ENCODE peak calls at places on chromosomes 11 and 22, in eight cellular contexts. One of them, this sample, is unnamed.

GRCh38 chr11:111727431-111727830 is 38.8 kb downstream of the PPP2R1B start:
- DNase-seq in IMR-90: no peak
- DNase-seq in GM23248: no peak
- DNase-seq in neural progenitor cell: no peak
- DNase-seq in A549: no peak
- DNase-seq in tibial nerve: no peak
- DNase-seq in HL-60: no peak
- DNase-seq in pancreas: no peak
- DNase-seq in this sample: no peak

GRCh38 chr11:120527111-120527748 is 15.7 kb downstream of the GRIK4 start:
- DNase-seq in GM23248: peak
- DNase-seq in HL-60: no peak
- DNase-seq in IMR-90: peak
- DNase-seq in A549: no peak
- DNase-seq in tibial nerve: no peak
- DNase-seq in pancreas: no peak
- DNase-seq in neural progenitor cell: peak
- DNase-seq in this sample: no peak

GRCh38 chr11:69546735-69547370 is 65.4 kb downstream of the LINC01488 start:
- DNase-seq in neural progenitor cell: no peak
- DNase-seq in GM23248: no peak
- DNase-seq in pancreas: no peak
- DNase-seq in A549: no peak
- DNase-seq in tibial nerve: no peak
- DNase-seq in IMR-90: no peak
- DNase-seq in HL-60: no peak
- DNase-seq in this sample: no peak

GRCh38 chr11:45412033-45412432 is 125.9 kb upstream of the SYT13 start:
- DNase-seq in GM23248: no peak
- DNase-seq in HL-60: no peak
- DNase-seq in pancreas: no peak
- DNase-seq in IMR-90: no peak
- DNase-seq in neural progenitor cell: no peak
- DNase-seq in tibial nerve: no peak
- DNase-seq in A549: no peak
- DNase-seq in this sample: no peak

GRCh38 chr11:83272627-83273026 is 13.5 kb downstream of the CCDC90B start:
- DNase-seq in IMR-90: peak
- DNase-seq in neural progenitor cell: no peak
- DNase-seq in HL-60: no peak
- DNase-seq in pancreas: no peak
- DNase-seq in A549: no peak
- DNase-seq in tibial nerve: no peak
- DNase-seq in GM23248: peak
- DNase-seq in this sample: peak

GRCh38 chr11:16613401-16614381 is 124.8 kb upstream of the C11orf58 start:
- DNase-seq in HL-60: peak
- DNase-seq in pancreas: peak
- DNase-seq in neural progenitor cell: peak
- DNase-seq in A549: peak
- DNase-seq in IMR-90: peak
- DNase-seq in GM23248: peak
- DNase-seq in tibial nerve: peak
- DNase-seq in this sample: peak

GRCh38 chr11:75996523-75997272 is 181.7 kb downstream of the UVRAG start:
- DNase-seq in A549: no peak
- DNase-seq in HL-60: no peak
- DNase-seq in GM23248: no peak
- DNase-seq in tibial nerve: no peak
- DNase-seq in pancreas: no peak
- DNase-seq in IMR-90: no peak
- DNase-seq in neural progenitor cell: no peak
- DNase-seq in this sample: no peak

GRCh38 chr11:19869946-19870589 is 157.4 kb downstream of the NAV2 start:
- DNase-seq in IMR-90: no peak
- DNase-seq in HL-60: no peak
- DNase-seq in pancreas: no peak
- DNase-seq in A549: no peak
- DNase-seq in tibial nerve: no peak
- DNase-seq in GM23248: no peak
- DNase-seq in neural progenitor cell: no peak
- DNase-seq in this sample: no peak

GRCh38 chr11:71440021-71440755 is 8.0 kb downstream of the DHCR7 start:
- DNase-seq in IMR-90: no peak
- DNase-seq in pancreas: no peak
- DNase-seq in tibial nerve: no peak
- DNase-seq in HL-60: no peak
- DNase-seq in GM23248: no peak
- DNase-seq in neural progenitor cell: no peak
- DNase-seq in A549: no peak
- DNase-seq in this sample: no peak

GRCh38 chr11:69307871-69308381 is 14.0 kb downstream of the MYEOV start:
- DNase-seq in A549: no peak
- DNase-seq in HL-60: no peak
- DNase-seq in GM23248: no peak
- DNase-seq in IMR-90: no peak
- DNase-seq in neural progenitor cell: no peak
- DNase-seq in pancreas: no peak
- DNase-seq in tibial nerve: no peak
- DNase-seq in this sample: no peak

GRCh38 chr11:45659818-45660160 is 5.6 kb downstream of the CHST1 start:
- DNase-seq in pancreas: no peak
- DNase-seq in IMR-90: no peak
- DNase-seq in neural progenitor cell: no peak
- DNase-seq in GM23248: no peak
- DNase-seq in HL-60: no peak
- DNase-seq in A549: no peak
- DNase-seq in tibial nerve: no peak
- DNase-seq in this sample: no peak

GRCh38 chr11:69807416-69807815 is 11.8 kb downstream of the FGF3 start:
- DNase-seq in pancreas: no peak
- DNase-seq in IMR-90: no peak
- DNase-seq in tibial nerve: no peak
- DNase-seq in GM23248: no peak
- DNase-seq in HL-60: no peak
- DNase-seq in A549: no peak
- DNase-seq in neural progenitor cell: no peak
- DNase-seq in this sample: no peak

GRCh38 chr22:29660021-29660420 is 56.6 kb downstream of the NF2 start:
- DNase-seq in HL-60: no peak
- DNase-seq in pancreas: no peak
- DNase-seq in neural progenitor cell: no peak
- DNase-seq in tibial nerve: no peak
- DNase-seq in GM23248: no peak
- DNase-seq in A549: no peak
- DNase-seq in IMR-90: no peak
- DNase-seq in this sample: no peak

GRCh38 chr11:2138436-2139117 is 612 bp downstream of the IGF2 start:
- DNase-seq in HL-60: no peak
- DNase-seq in GM23248: peak
- DNase-seq in neural progenitor cell: peak
- DNase-seq in pancreas: no peak
- DNase-seq in IMR-90: no peak
- DNase-seq in A549: no peak
- DNase-seq in tibial nerve: no peak
- DNase-seq in this sample: peak
- H3K4me3 ChIP-seq in HL-60: no peak
- H3K4me3 ChIP-seq in GM23248: no peak
- H3K4me3 ChIP-seq in neural progenitor cell: peak
- H3K4me3 ChIP-seq in pancreas: peak
- H3K4me3 ChIP-seq in IMR-90: peak
- H3K4me3 ChIP-seq in A549: peak
- H3K4me3 ChIP-seq in tibial nerve: peak
- H3K4me3 ChIP-seq in this sample: peak

DNA sequence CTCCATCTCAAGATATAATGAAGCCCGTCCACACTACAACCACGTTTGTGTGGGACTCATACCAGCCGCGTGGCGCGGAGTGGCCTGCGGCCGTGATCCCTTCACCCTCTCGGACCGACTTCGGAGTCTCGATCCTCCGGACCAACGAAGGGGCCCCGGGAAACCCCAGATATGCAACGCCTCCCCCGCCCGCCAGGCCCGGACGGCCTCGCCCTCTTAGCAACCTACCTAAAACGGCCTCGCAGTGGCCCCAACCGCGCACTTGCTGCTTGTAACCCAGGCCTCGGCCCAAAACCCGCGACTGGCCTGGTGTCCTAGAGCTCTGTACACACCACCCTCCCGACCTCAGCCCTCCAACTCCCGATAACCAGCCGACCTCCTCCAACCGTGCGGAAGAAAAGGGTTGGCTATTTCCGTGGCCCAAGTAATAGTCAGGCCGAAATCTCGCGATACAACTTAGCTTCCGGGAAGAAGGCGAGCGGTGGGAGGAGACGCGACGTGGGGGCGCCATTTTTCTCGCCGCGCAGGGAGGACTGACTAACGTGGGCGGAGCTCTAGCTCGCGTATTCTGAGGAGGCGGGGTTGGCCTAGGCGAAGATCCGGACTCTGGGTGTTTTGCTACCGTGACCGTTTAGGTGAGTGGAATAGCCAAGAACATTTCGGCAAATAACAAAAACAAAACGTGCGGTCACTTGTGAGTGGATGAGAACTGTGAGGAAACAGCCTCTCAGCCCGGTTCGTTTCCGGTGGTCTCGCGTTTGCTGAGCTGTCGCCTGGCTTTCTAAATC is at the start of the genes C11orf54 and TAF1D:
- DNase-seq in tibial nerve: peak
- DNase-seq in pancreas: peak
- DNase-seq in IMR-90: peak
- DNase-seq in A549: peak
- DNase-seq in neural progenitor cell: peak
- DNase-seq in GM23248: peak
- DNase-seq in HL-60: peak
- DNase-seq in this sample: peak
- H3K4me3 ChIP-seq in tibial nerve: peak
- H3K4me3 ChIP-seq in pancreas: peak
- H3K4me3 ChIP-seq in IMR-90: peak
- H3K4me3 ChIP-seq in A549: peak
- H3K4me3 ChIP-seq in neural progenitor cell: peak
- H3K4me3 ChIP-seq in GM23248: peak
- H3K4me3 ChIP-seq in HL-60: peak
- H3K4me3 ChIP-seq in this sample: peak

GRCh38 chr11:47398551-47398950 is 9.8 kb upstream of the SLC39A13 start:
- DNase-seq in neural progenitor cell: peak
- DNase-seq in HL-60: no peak
- DNase-seq in A549: no peak
- DNase-seq in pancreas: no peak
- DNase-seq in IMR-90: no peak
- DNase-seq in tibial nerve: no peak
- DNase-seq in GM23248: no peak
- DNase-seq in this sample: no peak

GRCh38 chr11:47403571-47403970 is 4.8 kb upstream of the SLC39A13 start:
- DNase-seq in tibial nerve: no peak
- DNase-seq in GM23248: no peak
- DNase-seq in HL-60: no peak
- DNase-seq in pancreas: no peak
- DNase-seq in neural progenitor cell: peak
- DNase-seq in A549: no peak
- DNase-seq in IMR-90: no peak
- DNase-seq in this sample: no peak

GRCh38 chr11:47399860-47400812 is 8.3 kb upstream of the SLC39A13 start:
- DNase-seq in neural progenitor cell: peak
- DNase-seq in A549: no peak
- DNase-seq in tibial nerve: no peak
- DNase-seq in pancreas: peak
- DNase-seq in GM23248: no peak
- DNase-seq in IMR-90: no peak
- DNase-seq in HL-60: no peak
- DNase-seq in this sample: no peak

GRCh38 chr11:47403135-47403534 is 5.3 kb upstream of the SLC39A13 start:
- DNase-seq in HL-60: no peak
- DNase-seq in GM23248: no peak
- DNase-seq in A549: no peak
- DNase-seq in neural progenitor cell: peak
- DNase-seq in tibial nerve: no peak
- DNase-seq in IMR-90: no peak
- DNase-seq in pancreas: no peak
- DNase-seq in this sample: no peak

DNA sequence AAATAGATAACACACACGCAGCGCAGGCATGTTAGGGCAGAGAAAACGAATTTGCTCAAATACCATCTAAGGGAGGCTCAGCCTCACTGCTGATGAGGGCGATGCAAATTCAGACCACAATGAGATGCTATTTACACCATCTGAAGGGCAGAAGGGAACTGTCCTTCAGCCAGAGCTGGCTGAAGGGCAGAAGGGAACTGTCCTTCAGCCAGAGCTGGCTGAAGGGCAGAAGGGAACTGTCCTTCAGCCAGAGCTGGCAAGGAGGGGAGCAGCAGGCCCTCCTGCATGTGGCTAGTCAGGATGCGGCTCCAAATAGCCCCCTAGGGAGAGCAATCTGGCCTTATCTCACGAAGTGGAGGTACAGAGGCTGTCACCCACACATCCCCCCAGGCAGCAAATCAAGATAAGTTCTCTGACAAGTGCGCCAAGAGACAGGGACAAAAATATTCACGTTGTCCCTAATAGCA is 7.5 kb upstream of the SLC39A13 start:
- DNase-seq in IMR-90: no peak
- DNase-seq in tibial nerve: no peak
- DNase-seq in neural progenitor cell: peak
- DNase-seq in pancreas: no peak
- DNase-seq in A549: no peak
- DNase-seq in HL-60: no peak
- DNase-seq in GM23248: peak
- DNase-seq in this sample: no peak
- H3K4me3 ChIP-seq in IMR-90: no peak
- H3K4me3 ChIP-seq in tibial nerve: peak
- H3K4me3 ChIP-seq in neural progenitor cell: peak
- H3K4me3 ChIP-seq in pancreas: no peak
- H3K4me3 ChIP-seq in A549: no peak
- H3K4me3 ChIP-seq in HL-60: no peak
- H3K4me3 ChIP-seq in GM23248: no peak
- H3K4me3 ChIP-seq in this sample: no peak

DNA sequence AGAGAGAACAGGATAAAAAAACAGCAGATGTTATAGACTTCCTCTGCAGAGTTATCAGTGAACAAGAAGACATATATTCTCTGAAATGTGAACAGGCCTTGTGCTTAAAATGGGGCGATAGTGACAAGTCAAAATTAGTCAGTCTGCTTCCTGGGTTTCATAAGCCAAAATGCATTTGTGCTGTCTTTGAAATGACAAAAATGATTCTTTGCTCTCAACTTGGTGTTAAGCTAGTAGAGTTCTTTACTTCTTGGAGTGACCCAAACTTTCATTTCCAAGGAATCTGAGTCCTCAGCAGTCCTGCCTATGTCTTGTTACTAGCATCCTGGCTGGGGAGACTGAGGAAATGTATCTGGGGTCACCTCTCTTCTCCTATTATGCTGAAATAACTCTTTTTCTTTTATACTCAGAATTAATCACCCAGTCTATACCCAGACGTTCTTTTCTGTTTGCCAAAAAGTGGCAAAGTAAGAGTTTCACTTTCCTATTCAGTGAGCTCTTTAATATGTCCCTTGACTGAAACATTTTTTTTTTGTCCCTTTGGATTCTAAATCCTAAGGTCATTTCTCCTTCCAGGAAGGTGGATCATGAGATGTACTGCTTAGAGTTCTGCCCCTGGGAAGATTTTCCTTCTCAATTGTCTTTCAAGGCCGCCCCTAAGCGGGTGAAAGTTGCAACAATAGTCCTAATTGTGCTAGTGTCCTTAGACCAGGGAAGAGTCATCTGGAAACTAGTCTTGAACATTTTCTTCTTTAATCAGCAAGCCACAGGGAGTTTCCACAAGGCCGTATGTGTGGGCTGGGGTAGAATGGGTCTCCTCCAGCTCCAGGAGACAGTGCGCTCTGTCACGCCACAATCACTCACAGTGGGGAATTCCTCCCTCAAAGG is 52.9 kb upstream of the RDX start:
- DNase-seq in pancreas: no peak
- DNase-seq in IMR-90: no peak
- DNase-seq in neural progenitor cell: peak
- DNase-seq in tibial nerve: no peak
- DNase-seq in GM23248: no peak
- DNase-seq in HL-60: no peak
- DNase-seq in A549: no peak
- DNase-seq in this sample: no peak
- H3K4me3 ChIP-seq in pancreas: no peak
- H3K4me3 ChIP-seq in IMR-90: no peak
- H3K4me3 ChIP-seq in neural progenitor cell: no peak
- H3K4me3 ChIP-seq in tibial nerve: no peak
- H3K4me3 ChIP-seq in GM23248: no peak
- H3K4me3 ChIP-seq in HL-60: no peak
- H3K4me3 ChIP-seq in A549: no peak
- H3K4me3 ChIP-seq in this sample: no peak